ENCODE peak calls at places on chromosomes 1 and 21, in four cellular contexts. W, S, L and C are unnamed samples.

GRCh38 chr1:4397196-4397595 is 257.2 kb upstream of the AJAP1 start:
- ATAC-seq in W (peak), S (no peak), L (no peak), C (no peak)

GRCh38 chr1:9270290-9270900 is 22.3 kb upstream of the SPSB1 start:
- ATAC-seq in W (peak), S (no peak), L (peak), C (no peak)

GRCh38 chr1:204293605-204294365 is 65.9 kb downstream of the PLEKHA6 start:
- ATAC-seq in W (peak), S (no peak), L (peak), C (no peak)

GRCh38 chr1:203402609-203403337 is 51.9 kb upstream of the FMOD start:
- ATAC-seq in W (peak), S (no peak), L (peak), C (no peak)

GRCh38 chr1:15090373-15090772 is 63.2 kb upstream of the TMEM51 start:
- ATAC-seq in W (peak), S (peak), L (peak), C (peak)

GRCh38 chr1:172559811-172560210 is 26.9 kb downstream of the SUCO start:
- ATAC-seq in W (no peak), S (no peak), L (no peak), C (no peak)

GRCh38 chr1:160539896-160540858 is 17.1 kb upstream of the SLAMF6 start:
- ATAC-seq in W (peak), S (peak), L (no peak), C (peak)

GRCh38 chr1:10765734-10766478 is 30.5 kb downstream of the CASZ1 start:
- ATAC-seq in W (peak), S (no peak), L (no peak), C (no peak)

GRCh38 chr1:164787834-164788231 is 228.8 kb downstream of the PBX1 start:
- ATAC-seq in W (no peak), S (no peak), L (no peak), C (no peak)

GRCh38 chr21:34865922-34866271 is 183.2 kb downstream of the RUNX1 start:
- ATAC-seq in W (peak), S (peak), L (peak), C (peak)

GRCh38 chr1:147496571-147496970 is 44.7 kb upstream of the BCL9 start:
- ATAC-seq in W (peak), S (no peak), L (no peak), C (no peak)

GRCh38 chr1:246373828-246374569 is 133.1 kb downstream of the SMYD3 start:
- ATAC-seq in W (no peak), S (no peak), L (no peak), C (no peak)

GRCh38 chr1:22055463-22055862 is 3.0 kb downstream of the CDC42 start:
- ATAC-seq in W (no peak), S (no peak), L (no peak), C (no peak)

GRCh38 chr1:156862602-156863599 is 2.2 kb downstream of the NTRK1 start:
- ATAC-seq in W (no peak), S (no peak), L (no peak), C (no peak)

GRCh38 chr1:236015539-236015938 is 49.4 kb downstream of the NID1 start:
- ATAC-seq in W (no peak), S (no peak), L (no peak), C (no peak)

GRCh38 chr21:16634522-16634914 is 878.3 kb upstream of the CXADR start:
- ATAC-seq in W (peak), S (no peak), L (peak), C (no peak)

GRCh38 chr1:168386492-168386891 is 105.8 kb downstream of the TBX19 start:
- ATAC-seq in W (no peak), S (no peak), L (no peak), C (no peak)

GRCh38 chr1:33277488-33278084 is 21.3 kb downstream of the ZNF362 start:
- ATAC-seq in W (no peak), S (no peak), L (no peak), C (no peak)

GRCh38 chr1:244305776-244306341 is 145.8 kb downstream of the ADSS2 start:
- ATAC-seq in W (no peak), S (no peak), L (no peak), C (no peak)

GRCh38 chr21:9735421-9735961 is 785.9 kb upstream of the TPTE start:
- ATAC-seq in W (no peak), S (no peak), L (no peak), C (no peak)

GRCh38 chr1:44792736-44793502 is 4.9 kb upstream of the BEST4 start:
- ATAC-seq in W (no peak), S (no peak), L (no peak), C (no peak)

GRCh38 chr1:21048462-21048861 is 128.2 kb downstream of the EIF4G3 start:
- ATAC-seq in W (no peak), S (no peak), L (no peak), C (no peak)